ENCODE peak calls at places on chromosomes 11 and 22, in nine cellular contexts. H is NCI-H446; U is stimulated activated CD4-positive, alpha-beta T cell treated with anti-CD3 and anti-CD28 coated beads, Interleukin-2, amount 100 ng/mL, for 24 hours; L is pancreas; Y is left lung; R is SHP77; K is mucosa of descending colon; Q is skeletal muscle cell; Z is AML-193. E is an unnamed sample.
A peak's percentile ranks its signal among the peaks of the same experiment; 100 is the strongest.

GRCh38 chr22:22015631-22016030 is 33.0 kb upstream of the TOP3B start:
- DNase-seq in H (no peak), U (no peak), L (no peak), Y (no peak), R (no peak), K (no peak), Q (no peak), Z (no peak), E (no peak)

GRCh38 chr11:96464695-96465307 is 75.0 kb downstream of the JRKL start:
- DNase-seq in H (peak; percentile 88), U (no peak), L (no peak), Y (no peak), R (peak; percentile 63), K (peak; percentile 6), Q (peak; percentile 38), Z (peak; percentile 80), E (no peak)

GRCh38 chr11:110524227-110524626 is 94.5 kb downstream of the FDX1 start:
- DNase-seq in H (no peak), U (no peak), L (no peak), Y (no peak), R (no peak), K (no peak), Q (peak; percentile 85), Z (no peak), E (no peak)

GRCh38 chr22:50699754-50700386 is 27.2 kb downstream of the SHANK3 start:
- DNase-seq in H (no peak), U (no peak), L (no peak), Y (peak; percentile 29), R (no peak), K (no peak), Q (no peak), Z (no peak), E (no peak)

GRCh38 chr22:40396882-40397281 is 26.5 kb downstream of the SGSM3 start:
- DNase-seq in H (peak; percentile 64), U (no peak), L (peak; percentile 88), Y (peak; percentile 70), R (no peak), K (peak; percentile 91), Q (peak; percentile 50), Z (no peak), E (no peak)

GRCh38 chr11:10113852-10114251 is 180.2 kb downstream of the SBF2 start:
- DNase-seq in H (no peak), U (no peak), L (no peak), Y (no peak), R (no peak), K (no peak), Q (no peak), Z (no peak), E (no peak)

GRCh38 chr11:47950396-47950795 is 30.0 kb upstream of the PTPRJ start:
- DNase-seq in H (no peak), U (peak; percentile 54), L (no peak), Y (no peak), R (no peak), K (no peak), Q (no peak), Z (no peak), E (no peak)

GRCh38 chr11:89015614-89016013 is 50.2 kb downstream of the GRM5 start:
- DNase-seq in H (no peak), U (no peak), L (peak; percentile 49), Y (no peak), R (no peak), K (no peak), Q (no peak), Z (no peak), E (no peak)

GRCh38 chr22:44091021-44091721 is 67.1 kb downstream of the PARVB start:
- DNase-seq in H (no peak), U (peak; percentile 37), L (no peak), Y (no peak), R (no peak), K (no peak), Q (no peak), Z (peak; percentile 14), E (no peak)

E was measured in CD14-positive monocyte.